ENCODE peak calls at places on chromosomes 11 and 22, in eight cellular contexts. One of them, this sample, is unnamed.

GRCh38 chr22:41576877-41577276 is 12.8 kb downstream of the PMM1 start:
- DNase-seq in ascending aorta: peak
- DNase-seq in stimulated activated CD4-positive, alpha-beta T cell treated with anti-CD3 and anti-CD28 coated beads, Interleukin-4, amount 100 ng/mL, for 1 hour: peak
- DNase-seq in activated CD4-positive, alpha-beta T cell treated with anti-CD3 and anti-CD28 coated beads, Interleukin-2, amount 50 U/mL, for 4 hours: peak
- DNase-seq in H7: peak
- DNase-seq in NCI-H345: no peak
- DNase-seq in Daoy: peak
- DNase-seq in body of pancreas: peak
- DNase-seq in this sample: no peak

GRCh38 chr11:11843233-11843632 is 1.5 kb downstream of the USP47 start:
- DNase-seq in H7: no peak
- DNase-seq in Daoy: peak
- DNase-seq in body of pancreas: no peak
- DNase-seq in ascending aorta: no peak
- DNase-seq in stimulated activated CD4-positive, alpha-beta T cell treated with anti-CD3 and anti-CD28 coated beads, Interleukin-4, amount 100 ng/mL, for 1 hour: no peak
- DNase-seq in activated CD4-positive, alpha-beta T cell treated with anti-CD3 and anti-CD28 coated beads, Interleukin-2, amount 50 U/mL, for 4 hours: no peak
- DNase-seq in NCI-H345: no peak
- DNase-seq in this sample: peak

GRCh38 chr22:19238900-19239299 is 52.6 kb downstream of the CLTCL1 start:
- DNase-seq in NCI-H345: no peak
- DNase-seq in stimulated activated CD4-positive, alpha-beta T cell treated with anti-CD3 and anti-CD28 coated beads, Interleukin-4, amount 100 ng/mL, for 1 hour: no peak
- DNase-seq in H7: no peak
- DNase-seq in activated CD4-positive, alpha-beta T cell treated with anti-CD3 and anti-CD28 coated beads, Interleukin-2, amount 50 U/mL, for 4 hours: no peak
- DNase-seq in ascending aorta: no peak
- DNase-seq in body of pancreas: no peak
- DNase-seq in Daoy: no peak
- DNase-seq in this sample: no peak

GRCh38 chr11:72712876-72713275 is 38.7 kb upstream of the PDE2A start:
- DNase-seq in Daoy: no peak
- DNase-seq in stimulated activated CD4-positive, alpha-beta T cell treated with anti-CD3 and anti-CD28 coated beads, Interleukin-4, amount 100 ng/mL, for 1 hour: no peak
- DNase-seq in ascending aorta: no peak
- DNase-seq in H7: no peak
- DNase-seq in activated CD4-positive, alpha-beta T cell treated with anti-CD3 and anti-CD28 coated beads, Interleukin-2, amount 50 U/mL, for 4 hours: no peak
- DNase-seq in NCI-H345: no peak
- DNase-seq in body of pancreas: no peak
- DNase-seq in this sample: no peak

GRCh38 chr22:20438066-20438677 is 547 bp upstream of the SCARF2 start:
- DNase-seq in H7: peak
- DNase-seq in activated CD4-positive, alpha-beta T cell treated with anti-CD3 and anti-CD28 coated beads, Interleukin-2, amount 50 U/mL, for 4 hours: no peak
- DNase-seq in stimulated activated CD4-positive, alpha-beta T cell treated with anti-CD3 and anti-CD28 coated beads, Interleukin-4, amount 100 ng/mL, for 1 hour: no peak
- DNase-seq in body of pancreas: no peak
- DNase-seq in NCI-H345: no peak
- DNase-seq in Daoy: no peak
- DNase-seq in ascending aorta: no peak
- DNase-seq in this sample: no peak

GRCh38 chr22:46791201-46791731 is 28.8 kb downstream of the TBC1D22A start:
- DNase-seq in NCI-H345: no peak
- DNase-seq in ascending aorta: peak
- DNase-seq in body of pancreas: no peak
- DNase-seq in stimulated activated CD4-positive, alpha-beta T cell treated with anti-CD3 and anti-CD28 coated beads, Interleukin-4, amount 100 ng/mL, for 1 hour: peak
- DNase-seq in activated CD4-positive, alpha-beta T cell treated with anti-CD3 and anti-CD28 coated beads, Interleukin-2, amount 50 U/mL, for 4 hours: peak
- DNase-seq in H7: no peak
- DNase-seq in Daoy: peak
- DNase-seq in this sample: no peak

GRCh38 chr22:20058989-20059770 is 20.9 kb upstream of the DGCR8 start:
- DNase-seq in activated CD4-positive, alpha-beta T cell treated with anti-CD3 and anti-CD28 coated beads, Interleukin-2, amount 50 U/mL, for 4 hours: no peak
- DNase-seq in NCI-H345: no peak
- DNase-seq in stimulated activated CD4-positive, alpha-beta T cell treated with anti-CD3 and anti-CD28 coated beads, Interleukin-4, amount 100 ng/mL, for 1 hour: no peak
- DNase-seq in body of pancreas: no peak
- DNase-seq in ascending aorta: no peak
- DNase-seq in H7: no peak
- DNase-seq in Daoy: no peak
- DNase-seq in this sample: no peak

GRCh38 chr22:47015589-47016178 is 253.2 kb downstream of the TBC1D22A start:
- DNase-seq in Daoy: no peak
- DNase-seq in H7: no peak
- DNase-seq in ascending aorta: no peak
- DNase-seq in activated CD4-positive, alpha-beta T cell treated with anti-CD3 and anti-CD28 coated beads, Interleukin-2, amount 50 U/mL, for 4 hours: no peak
- DNase-seq in body of pancreas: no peak
- DNase-seq in stimulated activated CD4-positive, alpha-beta T cell treated with anti-CD3 and anti-CD28 coated beads, Interleukin-4, amount 100 ng/mL, for 1 hour: no peak
- DNase-seq in NCI-H345: no peak
- DNase-seq in this sample: no peak

GRCh38 chr11:57216463-57216862 is 20.6 kb downstream of the APLNR start:
- DNase-seq in Daoy: no peak
- DNase-seq in ascending aorta: no peak
- DNase-seq in body of pancreas: no peak
- DNase-seq in stimulated activated CD4-positive, alpha-beta T cell treated with anti-CD3 and anti-CD28 coated beads, Interleukin-4, amount 100 ng/mL, for 1 hour: no peak
- DNase-seq in activated CD4-positive, alpha-beta T cell treated with anti-CD3 and anti-CD28 coated beads, Interleukin-2, amount 50 U/mL, for 4 hours: no peak
- DNase-seq in H7: no peak
- DNase-seq in NCI-H345: no peak
- DNase-seq in this sample: no peak

GRCh38 chr22:37202706-37203105 is 9.6 kb downstream of the SSTR3 start:
- DNase-seq in H7: no peak
- DNase-seq in Daoy: no peak
- DNase-seq in stimulated activated CD4-positive, alpha-beta T cell treated with anti-CD3 and anti-CD28 coated beads, Interleukin-4, amount 100 ng/mL, for 1 hour: no peak
- DNase-seq in NCI-H345: no peak
- DNase-seq in ascending aorta: no peak
- DNase-seq in body of pancreas: no peak
- DNase-seq in activated CD4-positive, alpha-beta T cell treated with anti-CD3 and anti-CD28 coated beads, Interleukin-2, amount 50 U/mL, for 4 hours: no peak
- DNase-seq in this sample: no peak

GRCh38 chr11:2138075-2138435 is 1.1 kb downstream of the IGF2 start:
- DNase-seq in stimulated activated CD4-positive, alpha-beta T cell treated with anti-CD3 and anti-CD28 coated beads, Interleukin-4, amount 100 ng/mL, for 1 hour: no peak
- DNase-seq in NCI-H345: no peak
- DNase-seq in body of pancreas: no peak
- DNase-seq in activated CD4-positive, alpha-beta T cell treated with anti-CD3 and anti-CD28 coated beads, Interleukin-2, amount 50 U/mL, for 4 hours: no peak
- DNase-seq in ascending aorta: no peak
- DNase-seq in H7: peak
- DNase-seq in Daoy: no peak
- DNase-seq in this sample: no peak

GRCh38 chr11:117934526-117935307 is 5.5 kb upstream of the TMPRSS13 start:
- DNase-seq in activated CD4-positive, alpha-beta T cell treated with anti-CD3 and anti-CD28 coated beads, Interleukin-2, amount 50 U/mL, for 4 hours: no peak
- DNase-seq in body of pancreas: no peak
- DNase-seq in NCI-H345: no peak
- DNase-seq in H7: no peak
- DNase-seq in ascending aorta: peak
- DNase-seq in stimulated activated CD4-positive, alpha-beta T cell treated with anti-CD3 and anti-CD28 coated beads, Interleukin-4, amount 100 ng/mL, for 1 hour: no peak
- DNase-seq in Daoy: no peak
- DNase-seq in this sample: no peak

GRCh38 chr11:10670099-10670498 is 23.5 kb downstream of the IRAG1 start:
- DNase-seq in body of pancreas: no peak
- DNase-seq in ascending aorta: no peak
- DNase-seq in H7: no peak
- DNase-seq in activated CD4-positive, alpha-beta T cell treated with anti-CD3 and anti-CD28 coated beads, Interleukin-2, amount 50 U/mL, for 4 hours: no peak
- DNase-seq in Daoy: no peak
- DNase-seq in NCI-H345: peak
- DNase-seq in stimulated activated CD4-positive, alpha-beta T cell treated with anti-CD3 and anti-CD28 coated beads, Interleukin-4, amount 100 ng/mL, for 1 hour: no peak
- DNase-seq in this sample: no peak

GRCh38 chr11:39236916-39237315 is 2222.5 kb downstream of the LRRC4C start:
- DNase-seq in NCI-H345: no peak
- DNase-seq in body of pancreas: no peak
- DNase-seq in H7: no peak
- DNase-seq in ascending aorta: no peak
- DNase-seq in Daoy: no peak
- DNase-seq in activated CD4-positive, alpha-beta T cell treated with anti-CD3 and anti-CD28 coated beads, Interleukin-2, amount 50 U/mL, for 4 hours: no peak
- DNase-seq in stimulated activated CD4-positive, alpha-beta T cell treated with anti-CD3 and anti-CD28 coated beads, Interleukin-4, amount 100 ng/mL, for 1 hour: no peak
- DNase-seq in this sample: no peak

GRCh38 chr11:134750619-134751018 is 338.6 kb upstream of the B3GAT1 start:
- DNase-seq in activated CD4-positive, alpha-beta T cell treated with anti-CD3 and anti-CD28 coated beads, Interleukin-2, amount 50 U/mL, for 4 hours: no peak
- DNase-seq in H7: no peak
- DNase-seq in stimulated activated CD4-positive, alpha-beta T cell treated with anti-CD3 and anti-CD28 coated beads, Interleukin-4, amount 100 ng/mL, for 1 hour: no peak
- DNase-seq in ascending aorta: no peak
- DNase-seq in Daoy: no peak
- DNase-seq in body of pancreas: no peak
- DNase-seq in NCI-H345: no peak
- DNase-seq in this sample: no peak

GRCh38 chr11:129698212-129698611 is 117.4 kb upstream of the TMEM45B start:
- DNase-seq in activated CD4-positive, alpha-beta T cell treated with anti-CD3 and anti-CD28 coated beads, Interleukin-2, amount 50 U/mL, for 4 hours: no peak
- DNase-seq in body of pancreas: no peak
- DNase-seq in ascending aorta: no peak
- DNase-seq in H7: no peak
- DNase-seq in NCI-H345: no peak
- DNase-seq in stimulated activated CD4-positive, alpha-beta T cell treated with anti-CD3 and anti-CD28 coated beads, Interleukin-4, amount 100 ng/mL, for 1 hour: no peak
- DNase-seq in Daoy: no peak
- DNase-seq in this sample: no peak

GRCh38 chr22:38455530-38456271 is 702 bp upstream of the KCNJ4 start:
- DNase-seq in Daoy: peak
- DNase-seq in NCI-H345: peak
- DNase-seq in ascending aorta: no peak
- DNase-seq in activated CD4-positive, alpha-beta T cell treated with anti-CD3 and anti-CD28 coated beads, Interleukin-2, amount 50 U/mL, for 4 hours: no peak
- DNase-seq in body of pancreas: no peak
- DNase-seq in stimulated activated CD4-positive, alpha-beta T cell treated with anti-CD3 and anti-CD28 coated beads, Interleukin-4, amount 100 ng/mL, for 1 hour: peak
- DNase-seq in H7: peak
- DNase-seq in this sample: no peak

GRCh38 chr22:44648821-44649566 is 53.0 kb upstream of the PRR5 start:
- DNase-seq in NCI-H345: no peak
- DNase-seq in Daoy: no peak
- DNase-seq in activated CD4-positive, alpha-beta T cell treated with anti-CD3 and anti-CD28 coated beads, Interleukin-2, amount 50 U/mL, for 4 hours: no peak
- DNase-seq in ascending aorta: no peak
- DNase-seq in body of pancreas: no peak
- DNase-seq in H7: no peak
- DNase-seq in stimulated activated CD4-positive, alpha-beta T cell treated with anti-CD3 and anti-CD28 coated beads, Interleukin-4, amount 100 ng/mL, for 1 hour: no peak
- DNase-seq in this sample: no peak

GRCh38 chr11:69491071-69492031 is 9.9 kb downstream of the LINC01488 start:
- DNase-seq in H7: peak
- DNase-seq in stimulated activated CD4-positive, alpha-beta T cell treated with anti-CD3 and anti-CD28 coated beads, Interleukin-4, amount 100 ng/mL, for 1 hour: no peak
- DNase-seq in Daoy: no peak
- DNase-seq in ascending aorta: no peak
- DNase-seq in NCI-H345: no peak
- DNase-seq in activated CD4-positive, alpha-beta T cell treated with anti-CD3 and anti-CD28 coated beads, Interleukin-2, amount 50 U/mL, for 4 hours: no peak
- DNase-seq in body of pancreas: no peak
- DNase-seq in this sample: no peak

GRCh38 chr11:34652191-34652958 is 31.5 kb downstream of the EHF start:
- DNase-seq in Daoy: no peak
- DNase-seq in stimulated activated CD4-positive, alpha-beta T cell treated with anti-CD3 and anti-CD28 coated beads, Interleukin-4, amount 100 ng/mL, for 1 hour: no peak
- DNase-seq in ascending aorta: no peak
- DNase-seq in NCI-H345: no peak
- DNase-seq in activated CD4-positive, alpha-beta T cell treated with anti-CD3 and anti-CD28 coated beads, Interleukin-2, amount 50 U/mL, for 4 hours: no peak
- DNase-seq in body of pancreas: no peak
- DNase-seq in H7: no peak
- DNase-seq in this sample: no peak

GRCh38 chr11:78514922-78515502 is 59.7 kb downstream of the NARS2 start:
- DNase-seq in stimulated activated CD4-positive, alpha-beta T cell treated with anti-CD3 and anti-CD28 coated beads, Interleukin-4, amount 100 ng/mL, for 1 hour: no peak
- DNase-seq in activated CD4-positive, alpha-beta T cell treated with anti-CD3 and anti-CD28 coated beads, Interleukin-2, amount 50 U/mL, for 4 hours: no peak
- DNase-seq in H7: peak
- DNase-seq in Daoy: no peak
- DNase-seq in body of pancreas: no peak
- DNase-seq in ascending aorta: no peak
- DNase-seq in NCI-H345: no peak
- DNase-seq in this sample: no peak

GRCh38 chr22:27377901-27378300 is 423.7 kb downstream of the MN1 start:
- DNase-seq in activated CD4-positive, alpha-beta T cell treated with anti-CD3 and anti-CD28 coated beads, Interleukin-2, amount 50 U/mL, for 4 hours: no peak
- DNase-seq in H7: no peak
- DNase-seq in ascending aorta: no peak
- DNase-seq in stimulated activated CD4-positive, alpha-beta T cell treated with anti-CD3 and anti-CD28 coated beads, Interleukin-4, amount 100 ng/mL, for 1 hour: no peak
- DNase-seq in body of pancreas: peak
- DNase-seq in Daoy: peak
- DNase-seq in NCI-H345: peak
- DNase-seq in this sample: no peak

GRCh38 chr11:125063429-125064043 is 431 bp downstream of the SLC37A2 start:
- DNase-seq in activated CD4-positive, alpha-beta T cell treated with anti-CD3 and anti-CD28 coated beads, Interleukin-2, amount 50 U/mL, for 4 hours: no peak
- DNase-seq in H7: peak
- DNase-seq in Daoy: peak
- DNase-seq in NCI-H345: no peak
- DNase-seq in stimulated activated CD4-positive, alpha-beta T cell treated with anti-CD3 and anti-CD28 coated beads, Interleukin-4, amount 100 ng/mL, for 1 hour: no peak
- DNase-seq in body of pancreas: no peak
- DNase-seq in ascending aorta: no peak
- DNase-seq in this sample: no peak

GRCh38 chr11:83549984-83550667 is 264.0 kb upstream of the CCDC90B start:
- DNase-seq in H7: no peak
- DNase-seq in activated CD4-positive, alpha-beta T cell treated with anti-CD3 and anti-CD28 coated beads, Interleukin-2, amount 50 U/mL, for 4 hours: no peak
- DNase-seq in stimulated activated CD4-positive, alpha-beta T cell treated with anti-CD3 and anti-CD28 coated beads, Interleukin-4, amount 100 ng/mL, for 1 hour: no peak
- DNase-seq in ascending aorta: no peak
- DNase-seq in Daoy: no peak
- DNase-seq in body of pancreas: no peak
- DNase-seq in NCI-H345: peak
- DNase-seq in this sample: no peak

GRCh38 chr11:68118753-68119448 is 2.3 kb downstream of the CHKA start:
- DNase-seq in H7: no peak
- DNase-seq in Daoy: no peak
- DNase-seq in body of pancreas: peak
- DNase-seq in stimulated activated CD4-positive, alpha-beta T cell treated with anti-CD3 and anti-CD28 coated beads, Interleukin-4, amount 100 ng/mL, for 1 hour: no peak
- DNase-seq in ascending aorta: no peak
- DNase-seq in NCI-H345: no peak
- DNase-seq in activated CD4-positive, alpha-beta T cell treated with anti-CD3 and anti-CD28 coated beads, Interleukin-2, amount 50 U/mL, for 4 hours: no peak
- DNase-seq in this sample: no peak

GRCh38 chr22:41687901-41688364 is 734 bp downstream of the SNU13 start:
- DNase-seq in stimulated activated CD4-positive, alpha-beta T cell treated with anti-CD3 and anti-CD28 coated beads, Interleukin-4, amount 100 ng/mL, for 1 hour: peak
- DNase-seq in Daoy: peak
- DNase-seq in ascending aorta: no peak
- DNase-seq in body of pancreas: peak
- DNase-seq in activated CD4-positive, alpha-beta T cell treated with anti-CD3 and anti-CD28 coated beads, Interleukin-2, amount 50 U/mL, for 4 hours: no peak
- DNase-seq in NCI-H345: no peak
- DNase-seq in H7: peak
- DNase-seq in this sample: no peak

GRCh38 chr11:22163394-22163797 is 29.5 kb upstream of the ANO5 start:
- DNase-seq in Daoy: peak
- DNase-seq in NCI-H345: no peak
- DNase-seq in body of pancreas: no peak
- DNase-seq in activated CD4-positive, alpha-beta T cell treated with anti-CD3 and anti-CD28 coated beads, Interleukin-2, amount 50 U/mL, for 4 hours: no peak
- DNase-seq in ascending aorta: peak
- DNase-seq in stimulated activated CD4-positive, alpha-beta T cell treated with anti-CD3 and anti-CD28 coated beads, Interleukin-4, amount 100 ng/mL, for 1 hour: no peak
- DNase-seq in H7: no peak
- DNase-seq in this sample: no peak

GRCh38 chr22:26436903-26437515 is 7.9 kb downstream of the ASPHD2 start:
- DNase-seq in stimulated activated CD4-positive, alpha-beta T cell treated with anti-CD3 and anti-CD28 coated beads, Interleukin-4, amount 100 ng/mL, for 1 hour: no peak
- DNase-seq in Daoy: no peak
- DNase-seq in ascending aorta: no peak
- DNase-seq in activated CD4-positive, alpha-beta T cell treated with anti-CD3 and anti-CD28 coated beads, Interleukin-2, amount 50 U/mL, for 4 hours: no peak
- DNase-seq in NCI-H345: no peak
- DNase-seq in body of pancreas: peak
- DNase-seq in H7: no peak
- DNase-seq in this sample: peak

GRCh38 chr11:71324788-71325417 is 72.5 kb upstream of the SHANK2 start:
- DNase-seq in NCI-H345: no peak
- DNase-seq in ascending aorta: no peak
- DNase-seq in activated CD4-positive, alpha-beta T cell treated with anti-CD3 and anti-CD28 coated beads, Interleukin-2, amount 50 U/mL, for 4 hours: no peak
- DNase-seq in stimulated activated CD4-positive, alpha-beta T cell treated with anti-CD3 and anti-CD28 coated beads, Interleukin-4, amount 100 ng/mL, for 1 hour: no peak
- DNase-seq in Daoy: no peak
- DNase-seq in H7: no peak
- DNase-seq in body of pancreas: no peak
- DNase-seq in this sample: no peak

GRCh38 chr11:134524876-134525845 is 113.1 kb upstream of the B3GAT1 start:
- DNase-seq in Daoy: no peak
- DNase-seq in NCI-H345: no peak
- DNase-seq in stimulated activated CD4-positive, alpha-beta T cell treated with anti-CD3 and anti-CD28 coated beads, Interleukin-4, amount 100 ng/mL, for 1 hour: no peak
- DNase-seq in ascending aorta: peak
- DNase-seq in H7: no peak
- DNase-seq in activated CD4-positive, alpha-beta T cell treated with anti-CD3 and anti-CD28 coated beads, Interleukin-2, amount 50 U/mL, for 4 hours: no peak
- DNase-seq in body of pancreas: no peak
- DNase-seq in this sample: no peak

GRCh38 chr22:43142881-43143562 is at the start of gene MCAT:
- DNase-seq in stimulated activated CD4-positive, alpha-beta T cell treated with anti-CD3 and anti-CD28 coated beads, Interleukin-4, amount 100 ng/mL, for 1 hour: peak
- DNase-seq in Daoy: peak
- DNase-seq in NCI-H345: peak
- DNase-seq in body of pancreas: peak
- DNase-seq in ascending aorta: peak
- DNase-seq in H7: peak
- DNase-seq in activated CD4-positive, alpha-beta T cell treated with anti-CD3 and anti-CD28 coated beads, Interleukin-2, amount 50 U/mL, for 4 hours: peak
- DNase-seq in this sample: peak

GRCh38 chr11:65375012-65375411 is 7.4 kb downstream of the SLC25A45 start:
- DNase-seq in stimulated activated CD4-positive, alpha-beta T cell treated with anti-CD3 and anti-CD28 coated beads, Interleukin-4, amount 100 ng/mL, for 1 hour: no peak
- DNase-seq in Daoy: no peak
- DNase-seq in NCI-H345: no peak
- DNase-seq in body of pancreas: peak
- DNase-seq in activated CD4-positive, alpha-beta T cell treated with anti-CD3 and anti-CD28 coated beads, Interleukin-2, amount 50 U/mL, for 4 hours: no peak
- DNase-seq in ascending aorta: no peak
- DNase-seq in H7: no peak
- DNase-seq in this sample: no peak

GRCh38 chr11:112858289-112859023 is 102.8 kb upstream of the NCAM1 start:
- DNase-seq in NCI-H345: no peak
- DNase-seq in Daoy: no peak
- DNase-seq in activated CD4-positive, alpha-beta T cell treated with anti-CD3 and anti-CD28 coated beads, Interleukin-2, amount 50 U/mL, for 4 hours: no peak
- DNase-seq in body of pancreas: no peak
- DNase-seq in stimulated activated CD4-positive, alpha-beta T cell treated with anti-CD3 and anti-CD28 coated beads, Interleukin-4, amount 100 ng/mL, for 1 hour: no peak
- DNase-seq in ascending aorta: no peak
- DNase-seq in H7: no peak
- DNase-seq in this sample: no peak

GRCh38 chr22:37905534-37906363 is at the start of gene MICALL1:
- DNase-seq in ascending aorta: peak
- DNase-seq in H7: peak
- DNase-seq in Daoy: peak
- DNase-seq in activated CD4-positive, alpha-beta T cell treated with anti-CD3 and anti-CD28 coated beads, Interleukin-2, amount 50 U/mL, for 4 hours: peak
- DNase-seq in body of pancreas: peak
- DNase-seq in NCI-H345: peak
- DNase-seq in stimulated activated CD4-positive, alpha-beta T cell treated with anti-CD3 and anti-CD28 coated beads, Interleukin-4, amount 100 ng/mL, for 1 hour: peak
- DNase-seq in this sample: peak

This sample was measured in prostate gland.